ENCODE peak calls at places on chromosomes 13 and 19, in six cellular contexts. X, C, U, I, B and H are unnamed samples.

GRCh38 chr19:49613374-49613773 is 22.4 kb downstream of the PRR12 start:
- DNase-seq in X (peak; percentile 27), U (no peak), I (no peak), C (no peak), B (no peak), H (no peak)

GRCh38 chr19:1580382-1580781 is 12.3 kb upstream of the MEX3D start:
- DNase-seq in I (no peak), U (no peak), B (no peak), X (no peak), C (no peak), H (no peak)

GRCh38 chr13:71602327-71602726 is 264.7 kb downstream of the DACH1 start:
- DNase-seq in B (no peak), X (no peak), C (no peak), I (no peak), U (no peak), H (no peak)

GRCh38 chr13:29704648-29705047 is 109.2 kb upstream of the SLC7A1 start:
- DNase-seq in U (no peak), C (no peak), X (no peak), B (peak; percentile 23), I (no peak), H (no peak)

GRCh38 chr19:37929512-37929911 is 22.5 kb downstream of the SIPA1L3 start:
- DNase-seq in U (no peak), C (no peak), X (no peak), B (no peak), I (no peak), H (no peak)

GRCh38 chr13:41463823-41464602 is 6.7 kb downstream of the RGCC start:
- DNase-seq in I (peak; percentile 42), B (no peak), X (no peak), U (no peak), C (no peak), H (no peak)

GRCh38 chr19:5341448-5341820 is 822 bp upstream of the PTPRS start:
- DNase-seq in B (no peak), U (no peak), X (no peak), I (no peak), C (no peak), H (no peak)

GRCh38 chr19:575527-576506 is 3.4 kb downstream of the BSG start:
- DNase-seq in B (peak; percentile 81), I (no peak), X (no peak), C (no peak), U (no peak), H (no peak)

GRCh38 chr13:23271331-23271730 is 90.6 kb downstream of the SGCG start:
- DNase-seq in B (no peak), X (no peak), U (no peak), I (no peak), C (no peak), H (no peak)

GRCh38 chr13:24683833-24684599 is 3.8 kb downstream of the ATP12A start:
- DNase-seq in B (peak; percentile 46), U (no peak), X (peak; percentile 82), C (no peak), I (peak; percentile 35), H (peak; percentile 84)

GRCh38 chr13:98959775-98960325 is 18.0 kb downstream of the DOCK9 start:
- DNase-seq in C (no peak), I (no peak), U (no peak), B (no peak), X (no peak), H (no peak)

GRCh38 chr19:48630289-48631036 is 6.7 kb downstream of the DBP start:
- DNase-seq in B (peak; percentile 86), U (no peak), X (no peak), I (no peak), C (no peak), H (no peak)